ENCODE peak calls at places on chromosomes 13 and 19, in ten cellular contexts. M is neural progenitor cell, I is PC-3, D is lower lobe of right lung, Z is pancreas, R is cardiac muscle cell, V is psoas muscle, H is uterus, L is body of pancreas, E is endodermal cell. Y is an unnamed sample.

GRCh38 chr13:40172878-40173277 is 493.6 kb downstream of the FOXO1 start:
- DNase-seq in M (no peak), I (no peak), D (no peak), Z (no peak), R (no peak), V (no peak), H (no peak), L (no peak), E (no peak), Y (no peak)

GRCh38 chr13:79451500-79451962 is 29.4 kb upstream of the NDFIP2 start:
- DNase-seq in M (no peak), I (peak; percentile 62), D (peak; percentile 41), Z (no peak), R (no peak), V (no peak), H (no peak), L (peak; percentile 25), E (peak; percentile 58), Y (no peak)

GRCh38 chr13:51870616-51871015 is 8.8 kb downstream of the CCDC70 start:
- DNase-seq in M (no peak), I (no peak), D (no peak), Z (no peak), R (no peak), V (no peak), H (no peak), L (no peak), E (no peak), Y (no peak)

GRCh38 chr13:101218484-101218883 is 197.8 kb downstream of the NALCN start:
- DNase-seq in M (no peak), I (peak; percentile 6), D (no peak), Z (no peak), R (no peak), V (no peak), H (no peak), L (no peak), E (no peak), Y (no peak)

GRCh38 chr19:58003153-58003828 is 671 bp upstream of the ZNF606 start:
- DNase-seq in M (no peak), I (no peak), D (no peak), Z (no peak), R (peak; percentile 42), V (no peak), H (no peak), L (no peak), E (no peak), Y (no peak)

GRCh38 chr19:36436531-36436930 is 18.1 kb upstream of the ZFP82 start:
- DNase-seq in M (peak; percentile 4), I (peak; percentile 3), D (no peak), Z (no peak), R (peak; percentile 13), V (no peak), H (no peak), L (no peak), E (no peak), Y (no peak)

GRCh38 chr19:47573076-47574026 is at the start of gene ZNF541:
- DNase-seq in M (no peak), I (no peak), D (peak; percentile 76), Z (peak; percentile 61), R (no peak), V (peak; percentile 72), H (peak; percentile 31), L (peak; percentile 54), E (no peak), Y (peak; percentile 69)

GRCh38 chr19:53977429-53977990 is 13.9 kb upstream of the CACNG6 start:
- DNase-seq in M (peak; percentile 95), I (peak; percentile 91), D (peak; percentile 72), Z (peak; percentile 70), R (peak; percentile 91), V (peak; percentile 73), H (peak; percentile 68), L (peak; percentile 86), E (peak; percentile 93), Y (peak; percentile 75)

GRCh38 chr19:14375582-14376291 is 5.5 kb upstream of the ADGRE5 start:
- DNase-seq in M (no peak), I (no peak), D (no peak), Z (no peak), R (peak; percentile 72), V (peak; percentile 35), H (peak; percentile 81), L (no peak), E (no peak), Y (peak; percentile 65)

GRCh38 chr13:49082653-49083536 is 107.2 kb downstream of the FNDC3A start:
- DNase-seq in M (no peak), I (no peak), D (no peak), Z (no peak), R (no peak), V (no peak), H (no peak), L (no peak), E (no peak), Y (no peak)

GRCh38 chr19:20928371-20928770 is 5.3 kb downstream of the ZNF85 start:
- DNase-seq in M (no peak), I (no peak), D (no peak), Z (no peak), R (no peak), V (no peak), H (no peak), L (no peak), E (peak; percentile 8), Y (no peak)

GRCh38 chr13:113488283-113488682 is 2.2 kb downstream of the DCUN1D2 start:
- DNase-seq in M (no peak), I (no peak), D (no peak), Z (no peak), R (no peak), V (no peak), H (no peak), L (no peak), E (no peak), Y (no peak)
- H3K4me1 ChIP-seq in M (peaks cover 41% of the 10 kb centered on the region), I (peaks cover 31% of the 10 kb centered on the region), D (peaks cover 30% of the 10 kb centered on the region), Z (peaks cover 16% of the 10 kb centered on the region), R (peaks cover 25% of the 10 kb centered on the region), V (peaks cover 78% of the 10 kb centered on the region), H (no peaks in the 10 kb centered on the region), L (peaks cover 36% of the 10 kb centered on the region), E (no peaks in the 10 kb centered on the region), Y (peaks cover 34% of the 10 kb centered on the region)

GRCh38 chr19:8662263-8662662 is 31.8 kb downstream of the NFILZ start:
- DNase-seq in M (no peak), I (no peak), D (no peak), Z (no peak), R (no peak), V (no peak), H (no peak), L (no peak), E (no peak), Y (no peak)

GRCh38 chr19:8655340-8655709 is 24.9 kb downstream of the NFILZ start:
- DNase-seq in M (no peak), I (no peak), D (no peak), Z (no peak), R (no peak), V (no peak), H (no peak), L (no peak), E (no peak), Y (no peak)

GRCh38 chr19:8663920-8664670 is 33.7 kb downstream of the NFILZ start:
- DNase-seq in M (no peak), I (no peak), D (no peak), Z (no peak), R (no peak), V (no peak), H (no peak), L (peak; percentile 31), E (no peak), Y (no peak)

GRCh38 chr19:8657869-8658268 is 27.4 kb downstream of the NFILZ start:
- DNase-seq in M (no peak), I (no peak), D (no peak), Z (no peak), R (no peak), V (no peak), H (no peak), L (no peak), E (no peak), Y (no peak)

DNA sequence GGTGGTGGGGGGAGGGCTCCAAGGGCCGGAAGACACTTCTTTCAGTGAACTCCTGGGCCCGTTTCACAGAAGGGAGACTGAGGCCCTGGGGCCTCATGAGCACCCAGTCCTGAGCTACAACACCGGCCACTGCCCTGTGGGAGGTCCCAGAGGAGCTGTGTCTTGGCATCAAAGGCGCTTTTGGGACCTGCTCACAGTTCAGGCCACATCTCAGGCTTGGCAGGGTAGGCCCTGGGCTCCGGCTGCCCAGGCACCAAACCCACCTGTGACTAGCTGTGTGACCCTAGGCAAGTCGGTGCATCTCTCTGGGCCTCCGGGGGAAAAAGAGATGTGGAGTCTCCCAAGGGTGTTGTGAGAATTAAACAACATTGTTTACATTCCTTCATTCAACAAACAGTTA is 29.5 kb downstream of the NFILZ start:
- DNase-seq in M (no peak), I (no peak), D (no peak), Z (no peak), R (no peak), V (no peak), H (no peak), L (no peak), E (no peak), Y (no peak)
- TF ChIP-seq CTCF in M (no peak), I (no peak), D (no peak), Z (no peak), R (no peak), V (no peak), H (no peak), L (no peak), E (no peak), Y (no peak)

GRCh38 chr13:32201809-32202208 is 113.4 kb downstream of the ZAR1L start:
- DNase-seq in M (no peak), I (no peak), D (no peak), Z (no peak), R (no peak), V (no peak), H (no peak), L (no peak), E (no peak), Y (no peak)
- H3K27ac ChIP-seq in M (no peak overlapping the region), I (no peak overlapping the region), D (no peak overlapping the region), Z (no peak overlapping the region), R (no peak overlapping the region), V (peak overlapping the region; percentile 4), H (no peak overlapping the region), L (no peak overlapping the region), E (no peak overlapping the region), Y (peak overlapping the region; percentile 28)

GRCh38 chr19:18439910-18440237 is 1.9 kb upstream of the ISYNA1 start:
- DNase-seq in M (no peak), I (no peak), D (no peak), Z (no peak), R (no peak), V (no peak), H (no peak), L (no peak), E (no peak), Y (no peak)

GRCh38 chr19:18437481-18438330 is at the start of gene ISYNA1:
- DNase-seq in M (peak; percentile 85), I (peak; percentile 28), D (peak; percentile 72), Z (no peak), R (peak; percentile 75), V (peak; percentile 62), H (peak; percentile 71), L (peak; percentile 60), E (peak; percentile 91), Y (no peak)

GRCh38 chr19:18436651-18437478 is 1.1 kb downstream of the ISYNA1 start:
- DNase-seq in M (peak; percentile 92), I (peak; percentile 38), D (peak; percentile 82), Z (peak; percentile 69), R (peak; percentile 97), V (peak; percentile 74), H (peak; percentile 84), L (peak; percentile 83), E (peak; percentile 95), Y (peak; percentile 84)

GRCh38 chr19:18439025-18439909 is 1.3 kb upstream of the ISYNA1 start:
- DNase-seq in M (peak; percentile 76), I (peak; percentile 50), D (no peak), Z (no peak), R (no peak), V (no peak), H (peak; percentile 60), L (peak; percentile 69), E (peak; percentile 58), Y (no peak)

GRCh38 chr19:18438331-18439024 is 545 bp upstream of the ISYNA1 start:
- DNase-seq in M (peak; percentile 73), I (no peak), D (no peak), Z (peak; percentile 69), R (peak; percentile 80), V (no peak), H (peak; percentile 83), L (peak; percentile 72), E (peak; percentile 92), Y (no peak)
- H3K4me1 ChIP-seq in M (peaks cover 29% of the 10 kb centered on the region), I (no peaks in the 10 kb centered on the region), D (peaks cover 37% of the 10 kb centered on the region), Z (no peaks in the 10 kb centered on the region), R (peaks cover 26% of the 10 kb centered on the region), V (peaks cover 18% of the 10 kb centered on the region), H (peaks cover 10% of the 10 kb centered on the region), L (peaks cover 58% of the 10 kb centered on the region), E (peaks cover 15% of the 10 kb centered on the region), Y (peaks cover 14% of the 10 kb centered on the region)

Y was measured in heart left ventricle.